ENCODE peak calls at places on chromosome X, in eight cellular contexts. F, U, L, X, V, J, R and H are unnamed samples.

GRCh38 chrX:109350051-109350450 is 131.8 kb downstream of the GUCY2F start:
- DNase-seq in F (no peak), U (no peak), L (no peak), X (no peak), V (no peak), J (no peak), R (no peak), H (no peak)

GRCh38 chrX:27964432-27964831 is 16.8 kb downstream of the DCAF8L1 start:
- DNase-seq in F (no peak), U (no peak), L (no peak), X (no peak), V (no peak), J (no peak), R (no peak), H (no peak)

GRCh38 chrX:108399427-108400165 is 38.6 kb downstream of the COL4A6 start:
- DNase-seq in F (no peak), U (no peak), L (no peak), X (no peak), V (peak), J (no peak), R (no peak), H (peak)

GRCh38 chrX:34848281-34848680 is 94.3 kb upstream of the FAM47B start:
- DNase-seq in F (no peak), U (no peak), L (no peak), X (no peak), V (peak), J (no peak), R (no peak), H (peak)

GRCh38 chrX:22652596-22652995 is 347.2 kb upstream of the DDX53 start:
- DNase-seq in F (no peak), U (no peak), L (no peak), X (no peak), V (no peak), J (no peak), R (no peak), H (peak)

GRCh38 chrX:107825698-107826285 is at the start of gene MID2:
- DNase-seq in F (peak), U (peak), L (peak), X (peak), V (no peak), J (no peak), R (peak), H (peak)

GRCh38 chrX:150361070-150361776 is 1.9 kb upstream of the MAMLD1 start:
- DNase-seq in F (no peak), U (no peak), L (peak), X (peak), V (no peak), J (peak), R (peak), H (no peak)

GRCh38 chrX:18557879-18558278 is 114.0 kb downstream of the RS1 start:
- DNase-seq in F (no peak), U (no peak), L (no peak), X (no peak), V (no peak), J (no peak), R (no peak), H (no peak)

GRCh38 chrX:129634541-129634940 is 20.2 kb downstream of the APLN start:
- DNase-seq in F (no peak), U (peak), L (no peak), X (no peak), V (no peak), J (peak), R (no peak), H (no peak)

GRCh38 chrX:150236304-150236703 is 126.8 kb upstream of the MAMLD1 start:
- DNase-seq in F (no peak), U (no peak), L (no peak), X (no peak), V (no peak), J (peak), R (no peak), H (no peak)

GRCh38 chrX:54495814-54496516 is at the start of gene FGD1:
- DNase-seq in F (peak), U (peak), L (peak), X (peak), V (no peak), J (no peak), R (peak), H (peak)

GRCh38 chrX:132592880-132593279 is 104.0 kb upstream of the MBNL3 start:
- DNase-seq in F (no peak), U (no peak), L (no peak), X (no peak), V (no peak), J (no peak), R (no peak), H (peak)

GRCh38 chrX:49695276-49696180 is at the start of gene PAGE1:
- DNase-seq in F (no peak), U (no peak), L (no peak), X (no peak), V (no peak), J (no peak), R (no peak), H (no peak)

GRCh38 chrX:31099536-31100090 is 27.8 kb upstream of the FTHL17 start:
- DNase-seq in F (no peak), U (no peak), L (no peak), X (no peak), V (no peak), J (no peak), R (no peak), H (no peak)

GRCh38 chrX:69991685-69992084 is 58.1 kb downstream of the AWAT2 start:
- DNase-seq in F (peak), U (no peak), L (no peak), X (peak), V (no peak), J (no peak), R (no peak), H (no peak)

GRCh38 chrX:10032147-10032546 is 65.0 kb downstream of the CLDN34 start:
- DNase-seq in F (no peak), U (peak), L (no peak), X (no peak), V (no peak), J (no peak), R (no peak), H (no peak)

GRCh38 chrX:151974336-151975227 is at the start of gene GABRE:
- DNase-seq in F (peak), U (peak), L (no peak), X (peak), V (no peak), J (no peak), R (peak), H (peak)

GRCh38 chrX:39857780-39858179 is 240.0 kb downstream of the BCOR start:
- DNase-seq in F (no peak), U (no peak), L (peak), X (no peak), V (no peak), J (no peak), R (no peak), H (no peak)

GRCh38 chrX:40818236-40818635 is 82.9 kb upstream of the MED14 start:
- DNase-seq in F (no peak), U (no peak), L (no peak), X (no peak), V (no peak), J (no peak), R (no peak), H (no peak)

GRCh38 chrX:8364369-8365141 is 100.1 kb upstream of the VCX3B start:
- DNase-seq in F (peak), U (no peak), L (no peak), X (peak), V (no peak), J (no peak), R (no peak), H (no peak)

GRCh38 chrX:115584715-115585114 is 23.7 kb downstream of the PLS3 start:
- DNase-seq in F (no peak), U (no peak), L (no peak), X (no peak), V (no peak), J (no peak), R (no peak), H (no peak)

GRCh38 chrX:110081740-110082139 is 78.8 kb downstream of the TMEM164 start:
- DNase-seq in F (peak), U (peak), L (no peak), X (peak), V (no peak), J (no peak), R (no peak), H (peak)

GRCh38 chrX:73851014-73852009 is 288.3 kb downstream of the CHIC1 start:
- DNase-seq in F (no peak), U (peak), L (peak), X (no peak), V (peak), J (no peak), R (peak), H (no peak)

GRCh38 chrX:124212622-124213021 is 119.8 kb upstream of the TEX13D start:
- DNase-seq in F (no peak), U (no peak), L (no peak), X (no peak), V (no peak), J (no peak), R (no peak), H (no peak)

GRCh38 chrX:15524417-15524816 is 23.8 kb downstream of the BMX start:
- DNase-seq in F (no peak), U (no peak), L (no peak), X (no peak), V (no peak), J (no peak), R (no peak), H (no peak)

GRCh38 chrX:44943007-44943406 is 70.0 kb downstream of the KDM6A start:
- DNase-seq in F (no peak), U (no peak), L (no peak), X (no peak), V (no peak), J (no peak), R (no peak), H (no peak)

GRCh38 chrX:35166023-35166422 is 223.4 kb downstream of the FAM47B start:
- DNase-seq in F (no peak), U (no peak), L (no peak), X (no peak), V (no peak), J (no peak), R (no peak), H (no peak)

GRCh38 chrX:109890910-109891502 is 111.9 kb upstream of the TMEM164 start:
- DNase-seq in F (peak), U (peak), L (peak), X (peak), V (no peak), J (no peak), R (peak), H (peak)

GRCh38 chrX:129347291-129347690 is 176.0 kb downstream of the SMARCA1 start:
- DNase-seq in F (no peak), U (no peak), L (no peak), X (no peak), V (no peak), J (no peak), R (no peak), H (no peak)

GRCh38 chrX:138917781-138918180 is 206.3 kb upstream of the FGF13 start:
- DNase-seq in F (no peak), U (no peak), L (no peak), X (no peak), V (peak), J (no peak), R (no peak), H (peak)

GRCh38 chrX:130082244-130083106 is 27.8 kb downstream of the ELF4 start:
- DNase-seq in F (peak), U (peak), L (peak), X (peak), V (no peak), J (no peak), R (no peak), H (no peak)

GRCh38 chrX:115687595-115687994 is 126.6 kb downstream of the PLS3 start:
- DNase-seq in F (no peak), U (no peak), L (no peak), X (no peak), V (no peak), J (no peak), R (no peak), H (no peak)